ENCODE peak calls at places on chromosomes 12 and 14, in nine cellular contexts. F is stimulated activated CD4-positive, alpha-beta T cell treated with anti-CD3 and anti-CD28 coated beads, Interleukin-1b, Interleukin-23, amount 100 ng/mL, for 1 hour; T is GM23338; K is AG10803; C is fibroblast of the conjunctiva; Z is HS-27A; N is right lobe of liver; M is NCI-H1436; H is RWPE1. I is an unnamed sample.

GRCh38 chr12:131894981-131895639 is 688 bp downstream of the ULK1 start:
- DNase-seq in F (no peak), T (no peak), K (no peak), C (no peak), Z (no peak), N (no peak), M (no peak), H (no peak), I (no peak)

GRCh38 chr14:74501135-74501614 is 7.6 kb downstream of the ISCA2 start:
- DNase-seq in F (no peak), T (peak), K (peak), C (peak), Z (no peak), N (no peak), M (no peak), H (no peak), I (peak)

GRCh38 chr12:112841891-112842290 is 50.3 kb downstream of the RPH3A start:
- DNase-seq in F (no peak), T (no peak), K (peak), C (no peak), Z (no peak), N (no peak), M (no peak), H (no peak), I (no peak)

GRCh38 chr12:131287015-131287937 is 333.6 kb downstream of the ADGRD1 start:
- DNase-seq in F (no peak), T (no peak), K (no peak), C (no peak), Z (no peak), N (no peak), M (no peak), H (no peak), I (no peak)

GRCh38 chr14:103021817-103022668 is 35.3 kb downstream of the CDC42BPB start:
- DNase-seq in F (no peak), T (no peak), K (peak), C (no peak), Z (no peak), N (no peak), M (no peak), H (no peak), I (no peak)

GRCh38 chr14:31842905-31843304 is 234.2 kb upstream of the ARHGAP5 start:
- DNase-seq in F (no peak), T (no peak), K (peak), C (no peak), Z (no peak), N (no peak), M (no peak), H (no peak), I (no peak)

GRCh38 chr14:59060841-59061240 is 127.6 kb upstream of the DAAM1 start:
- DNase-seq in F (no peak), T (no peak), K (no peak), C (no peak), Z (no peak), N (no peak), M (no peak), H (no peak), I (no peak)

GRCh38 chr14:52998376-52999010 is 47.6 kb upstream of the FERMT2 start:
- DNase-seq in F (no peak), T (no peak), K (peak), C (peak), Z (no peak), N (no peak), M (no peak), H (no peak), I (no peak)

GRCh38 chr12:3168775-3169221 is 91.6 kb downstream of the TSPAN9 start:
- DNase-seq in F (no peak), T (no peak), K (peak), C (peak), Z (no peak), N (no peak), M (no peak), H (peak), I (no peak)

GRCh38 chr12:128783129-128783574 is 40.6 kb downstream of the SLC15A4 start:
- DNase-seq in F (no peak), T (no peak), K (peak), C (no peak), Z (no peak), N (no peak), M (no peak), H (no peak), I (no peak)

GRCh38 chr12:42090899-42091298 is 53.8 kb downstream of the GXYLT1 start:
- DNase-seq in F (no peak), T (peak), K (peak), C (peak), Z (peak), N (no peak), M (no peak), H (peak), I (no peak)

GRCh38 chr12:48165089-48166031 is 8.0 kb upstream of the ASB8 start:
- DNase-seq in F (peak), T (peak), K (peak), C (peak), Z (no peak), N (no peak), M (peak), H (peak), I (peak)

GRCh38 chr12:68331869-68332725 is at the start of gene MDM1:
- DNase-seq in F (peak), T (peak), K (peak), C (peak), Z (peak), N (peak), M (peak), H (peak), I (peak)

GRCh38 chr14:77554816-77555599 is 56.4 kb upstream of the ISM2 start:
- DNase-seq in F (no peak), T (no peak), K (no peak), C (no peak), Z (no peak), N (no peak), M (no peak), H (no peak), I (no peak)

GRCh38 chr12:40837891-40838424 is 145.7 kb downstream of the CNTN1 start:
- DNase-seq in F (no peak), T (no peak), K (no peak), C (no peak), Z (no peak), N (no peak), M (no peak), H (no peak), I (no peak)

GRCh38 chr12:99769581-99769980 is 122.0 kb downstream of the GARIN6 start:
- DNase-seq in F (no peak), T (no peak), K (no peak), C (no peak), Z (no peak), N (no peak), M (no peak), H (no peak), I (no peak)

GRCh38 chr12:99910342-99910741 is 74.4 kb downstream of the ANKS1B start:
- DNase-seq in F (no peak), T (no peak), K (no peak), C (no peak), Z (no peak), N (no peak), M (no peak), H (no peak), I (no peak)